ENCODE peak calls at places on chromosomes 13 and 19, in nine cellular contexts. Y, N, O, V, J, P, E, Z and B are unnamed samples. For H3K9me3 and H3K4me1, the result is how much of the 10 kb centered on the place peaks cover.

GRCh38 chr19:14472202-14472961 is 2.8 kb downstream of the PTGER1 start:
- DNase-seq in Y (peak), N (peak), O (peak), V (peak), J (peak), P (peak), E (peak), Z (peak), B (peak)

GRCh38 chr13:39684531-39685137 is 29.2 kb downstream of the COG6 start:
- DNase-seq in Y (peak), N (no peak), O (no peak), V (no peak), J (no peak), P (peak), E (no peak), Z (no peak), B (no peak)

GRCh38 chr13:87535911-87536310 is 135.3 kb upstream of the SLITRK5 start:
- DNase-seq in Y (no peak), N (no peak), O (no peak), V (no peak), J (no peak), P (no peak), E (no peak), Z (no peak), B (no peak)

GRCh38 chr13:80009760-80010159 is 331.2 kb downstream of the SPRY2 start:
- DNase-seq in Y (no peak), N (no peak), O (no peak), V (no peak), J (no peak), P (no peak), E (no peak), Z (no peak), B (no peak)

GRCh38 chr19:33273065-33273736 is 29.1 kb downstream of the CEBPA start:
- DNase-seq in Y (no peak), N (peak), O (no peak), V (no peak), J (no peak), P (no peak), E (no peak), Z (no peak), B (no peak)

GRCh38 chr13:45799451-45799850 is 52.1 kb downstream of the SIAH3 start:
- DNase-seq in Y (no peak), N (no peak), O (peak), V (peak), J (no peak), P (no peak), E (no peak), Z (peak), B (no peak)

GRCh38 chr19:39828634-39829032 is 5.3 kb downstream of the DYRK1B start:
- DNase-seq in Y (no peak), N (no peak), O (no peak), V (no peak), J (no peak), P (no peak), E (no peak), Z (no peak), B (no peak)

GRCh38 chr13:112144616-112145220 is 77.8 kb downstream of the SOX1 start:
- DNase-seq in Y (no peak), N (peak), O (peak), V (no peak), J (no peak), P (no peak), E (no peak), Z (no peak), B (no peak)

GRCh38 chr13:72932250-72932649 is 126.6 kb upstream of the KLF5 start:
- DNase-seq in Y (no peak), N (no peak), O (no peak), V (no peak), J (no peak), P (no peak), E (no peak), Z (no peak), B (no peak)

GRCh38 chr19:1864480-1865171 is 1.2 kb upstream of the KLF16 start:
- DNase-seq in Y (peak), N (peak), O (peak), V (peak), J (peak), P (peak), E (peak), Z (peak), B (peak)

GRCh38 chr19:19711306-19711933 is 21.5 kb downstream of the ZNF14 start:
- DNase-seq in Y (no peak), N (no peak), O (no peak), V (no peak), J (no peak), P (no peak), E (no peak), Z (no peak), B (no peak)

GRCh38 chr13:45218689-45219088 is 17.8 kb upstream of the KCTD4 start:
- DNase-seq in Y (no peak), N (no peak), O (no peak), V (no peak), J (no peak), P (no peak), E (no peak), Z (no peak), B (no peak)

GRCh38 chr19:53881482-53882390 is at the start of gene PRKCG:
- DNase-seq in Y (no peak), N (peak), O (peak), V (no peak), J (peak), P (peak), E (peak), Z (peak), B (peak)

GRCh38 chr13:60427285-60427684 is 30.3 kb downstream of the TDRD3 start:
- DNase-seq in Y (no peak), N (no peak), O (no peak), V (no peak), J (no peak), P (no peak), E (no peak), Z (no peak), B (no peak)

GRCh38 chr13:94346261-94347019 is 133.0 kb downstream of the DCT start:
- DNase-seq in Y (no peak), N (no peak), O (no peak), V (no peak), J (no peak), P (no peak), E (no peak), Z (no peak), B (no peak)

GRCh38 chr13:88085036-88085435 is 413.9 kb downstream of the SLITRK5 start:
- DNase-seq in Y (peak), N (no peak), O (no peak), V (no peak), J (no peak), P (no peak), E (no peak), Z (no peak), B (no peak)

GRCh38 chr13:108656742-108657141 is 27.3 kb downstream of the MYO16 start:
- DNase-seq in Y (no peak), N (no peak), O (no peak), V (no peak), J (no peak), P (no peak), E (no peak), Z (no peak), B (no peak)

GRCh38 chr19:13738073-13738472 is 26.2 kb upstream of the MRI1 start:
- DNase-seq in Y (no peak), N (no peak), O (no peak), V (no peak), J (no peak), P (no peak), E (no peak), Z (no peak), B (no peak)

GRCh38 chr13:81409284-81409683 is 1068.4 kb upstream of the SPRY2 start:
- DNase-seq in Y (no peak), N (no peak), O (no peak), V (no peak), J (no peak), P (no peak), E (no peak), Z (no peak), B (no peak)

GRCh38 chr13:79593611-79594275 is 112.8 kb downstream of the NDFIP2 start:
- DNase-seq in Y (peak), N (no peak), O (no peak), V (no peak), J (no peak), P (peak), E (no peak), Z (no peak), B (no peak)

GRCh38 chr19:37817180-37817911 is 38.0 kb upstream of the ZNF573 start:
- DNase-seq in Y (peak), N (peak), O (peak), V (peak), J (peak), P (peak), E (peak), Z (peak), B (peak)

GRCh38 chr13:82571653-82572052 is 1310.6 kb downstream of the SLITRK1 start:
- DNase-seq in Y (no peak), N (no peak), O (no peak), V (no peak), J (no peak), P (no peak), E (no peak), Z (no peak), B (no peak)

GRCh38 chr19:52492201-52492960 is 35.1 kb upstream of the ZNF808 start:
- DNase-seq in Y (no peak), N (no peak), O (peak), V (no peak), J (peak), P (peak), E (no peak), Z (no peak), B (peak)

GRCh38 chr19:37989855-37990254 is 82.8 kb downstream of the SIPA1L3 start:
- DNase-seq in Y (no peak), N (peak), O (peak), V (no peak), J (peak), P (no peak), E (no peak), Z (no peak), B (no peak)

GRCh38 chr13:87166348-87166747 is 504.8 kb upstream of the SLITRK5 start:
- DNase-seq in Y (no peak), N (no peak), O (no peak), V (no peak), J (no peak), P (no peak), E (no peak), Z (no peak), B (no peak)

GRCh38 chr19:20107301-20107700 is 29.5 kb downstream of the ZNF90 start:
- DNase-seq in Y (no peak), N (no peak), O (no peak), V (no peak), J (peak), P (no peak), E (no peak), Z (no peak), B (no peak)

GRCh38 chr13:97242755-97243497 is 20.8 kb downstream of the MBNL2 start:
- DNase-seq in Y (no peak), N (no peak), O (no peak), V (peak), J (no peak), P (no peak), E (no peak), Z (peak), B (peak)

GRCh38 chr13:58598241-58598640 is 966.7 kb downstream of the PCDH17 start:
- DNase-seq in Y (no peak), N (no peak), O (no peak), V (no peak), J (no peak), P (no peak), E (no peak), Z (no peak), B (no peak)

GRCh38 chr13:113119822-113120189 is 2.8 kb upstream of the F10 start:
- DNase-seq in Y (no peak), N (no peak), O (no peak), V (no peak), J (no peak), P (no peak), E (no peak), Z (no peak), B (no peak)

GRCh38 chr13:93004919-93005318 is 221.7 kb upstream of the GPC6 start:
- DNase-seq in Y (no peak), N (no peak), O (peak), V (no peak), J (no peak), P (peak), E (no peak), Z (no peak), B (no peak)

GRCh38 chr13:95032114-95032513 is 269.1 kb downstream of the ABCC4 start:
- DNase-seq in Y (no peak), N (no peak), O (no peak), V (no peak), J (no peak), P (no peak), E (no peak), Z (no peak), B (no peak)

GRCh38 chr19:1269478-1270167 is 491 bp downstream of the CIRBP start:
- DNase-seq in Y (peak), N (peak), O (peak), V (peak), J (peak), P (peak), E (peak), Z (peak), B (peak)

GRCh38 chr13:54593504-54593903 is 1564.9 kb downstream of the OLFM4 start:
- DNase-seq in Y (no peak), N (no peak), O (no peak), V (no peak), J (no peak), P (no peak), E (no peak), Z (no peak), B (no peak)

GRCh38 chr13:60654405-60654804 is 257.4 kb downstream of the TDRD3 start:
- DNase-seq in Y (peak), N (no peak), O (peak), V (no peak), J (no peak), P (peak), E (no peak), Z (peak), B (peak)

GRCh38 chr13:47216176-47216822 is 319.4 kb upstream of the HTR2A start:
- DNase-seq in Y (no peak), N (no peak), O (no peak), V (no peak), J (no peak), P (peak), E (no peak), Z (no peak), B (no peak)

GRCh38 chr13:54183728-54184127 is 1155.1 kb downstream of the OLFM4 start:
- DNase-seq in Y (no peak), N (no peak), O (no peak), V (no peak), J (no peak), P (no peak), E (no peak), Z (no peak), B (no peak)

GRCh38 chr19:35179830-35180229 is 25.3 kb downstream of the FXYD5 start:
- DNase-seq in Y (no peak), N (no peak), O (no peak), V (no peak), J (no peak), P (no peak), E (no peak), Z (no peak), B (no peak)

DNA sequence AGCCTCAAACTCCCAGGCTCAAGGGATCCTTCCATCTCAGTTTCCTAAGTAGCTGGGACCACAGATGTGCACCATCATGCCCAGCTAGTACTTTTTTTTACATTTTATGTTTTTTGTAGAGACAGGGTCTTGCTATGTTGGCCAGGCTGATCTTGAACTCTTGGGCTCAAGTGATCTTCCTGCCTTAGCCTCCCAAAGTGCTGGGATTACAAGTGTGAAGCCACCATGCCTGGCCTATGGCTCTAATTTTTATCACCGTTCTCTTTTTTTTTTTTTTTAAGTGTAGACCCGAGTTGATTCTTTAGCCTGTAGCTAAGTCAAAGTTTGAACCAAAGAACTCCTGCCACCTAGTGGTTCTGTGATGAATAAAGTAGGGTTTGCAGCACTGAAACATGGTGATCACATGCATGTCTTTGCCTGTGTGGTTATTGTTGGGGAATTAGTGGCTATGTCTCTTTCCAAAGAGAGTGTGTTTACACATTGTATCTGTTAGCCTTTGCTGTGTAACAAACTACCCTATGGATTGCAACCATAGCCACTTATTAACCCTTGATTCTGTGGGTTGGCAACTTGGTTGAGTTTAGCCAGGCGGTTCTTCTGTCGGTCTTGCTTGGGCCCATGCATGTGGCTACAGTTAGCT is 11.6 kb downstream of the NFILZ start:
- DNase-seq in Y (peak), N (no peak), O (no peak), V (no peak), J (no peak), P (peak), E (no peak), Z (no peak), B (no peak)
- H3K4me3 ChIP-seq in Y (no peak), N (no peak), O (no peak), V (no peak), J (no peak), P (no peak), E (no peak), Z (no peak), B (no peak)

GRCh38 chr19:15614507-15615379 is at the start of gene CYP4F8:
- DNase-seq in Y (no peak), N (no peak), O (no peak), V (no peak), J (no peak), P (no peak), E (no peak), Z (no peak), B (no peak)
- H3K9me3 ChIP-seq in Y (under half), N (under half), O (half or more), V (under half), J (half or more), P (under half), E (under half), Z (under half), B (under half)

GRCh38 chr19:45128806-45129205 is 32.0 kb downstream of the NKPD1 start:
- DNase-seq in Y (no peak), N (no peak), O (no peak), V (no peak), J (no peak), P (no peak), E (no peak), Z (no peak), B (no peak)

GRCh38 chr19:45125360-45125759 is 32.4 kb downstream of the PPP1R37 start:
- DNase-seq in Y (no peak), N (no peak), O (no peak), V (no peak), J (no peak), P (no peak), E (no peak), Z (no peak), B (no peak)

GRCh38 chr19:45128109-45128508 is 32.7 kb downstream of the NKPD1 start:
- DNase-seq in Y (no peak), N (no peak), O (no peak), V (no peak), J (no peak), P (no peak), E (no peak), Z (no peak), B (no peak)

GRCh38 chr19:45125975-45126493 is 33.1 kb downstream of the PPP1R37 start:
- DNase-seq in Y (peak), N (peak), O (peak), V (peak), J (peak), P (peak), E (peak), Z (peak), B (peak)

GRCh38 chr19:45126654-45127053 is 33.7 kb downstream of the PPP1R37 start:
- DNase-seq in Y (no peak), N (no peak), O (no peak), V (no peak), J (no peak), P (no peak), E (no peak), Z (no peak), B (no peak)
- H3K4me1 ChIP-seq in Y (under half), N (under half), O (under half), V (under half), J (under half), P (under half), E (under half), Z (under half), B (under half)

GRCh38 chr19:4183967-4184717 is 1.7 kb downstream of the ANKRD24 start:
- DNase-seq in Y (no peak), N (peak), O (peak), V (peak), J (no peak), P (peak), E (no peak), Z (no peak), B (no peak)

GRCh38 chr19:4178990-4179389 is 3.4 kb downstream of the SIRT6 start:
- DNase-seq in Y (no peak), N (no peak), O (no peak), V (no peak), J (no peak), P (no peak), E (no peak), Z (no peak), B (no peak)

GRCh38 chr19:4184718-4185352 is 2.3 kb downstream of the ANKRD24 start:
- DNase-seq in Y (no peak), N (no peak), O (no peak), V (no peak), J (no peak), P (no peak), E (no peak), Z (no peak), B (no peak)

GRCh38 chr19:4182082-4182926 is at the start of the genes ANKRD24 and SIRT6:
- DNase-seq in Y (peak), N (peak), O (peak), V (peak), J (peak), P (peak), E (peak), Z (peak), B (peak)

GRCh38 chr19:4181053-4181508 is 1.3 kb downstream of the SIRT6 start:
- DNase-seq in Y (no peak), N (no peak), O (peak), V (no peak), J (no peak), P (peak), E (peak), Z (no peak), B (peak)
- H3K4me3 ChIP-seq in Y (no peak), N (peak), O (no peak), V (peak), J (no peak), P (peak), E (no peak), Z (no peak), B (no peak)

GRCh38 chr19:57452307-57452706 is 4.6 kb downstream of the VN1R1 start:
- DNase-seq in Y (no peak), N (no peak), O (no peak), V (no peak), J (no peak), P (no peak), E (no peak), Z (no peak), B (no peak)
- H3K9me3 ChIP-seq in Y (under half), N (half or more), O (under half), V (under half), J (under half), P (under half), E (under half), Z (half or more), B (half or more)